ENCODE peak calls at places on chromosomes 6 and 20, in seven cellular contexts. D, M, Q, Z, P, H and A are unnamed samples.

GRCh38 chr6:139722540-139722939 is 348.1 kb upstream of the CITED2 start:
- DNase-seq in Z (no peak), P (no peak), H (no peak), D (no peak), M (no peak), Q (no peak), A (no peak)

GRCh38 chr20:63248835-63249591 is 5.2 kb downstream of the NKAIN4 start:
- DNase-seq in Z (no peak), D (no peak), Q (no peak), M (no peak), P (no peak), H (no peak), A (no peak)

GRCh38 chr6:143283887-143284640 is 166.4 kb downstream of the ADAT2 start:
- DNase-seq in H (no peak), D (no peak), P (no peak), Q (no peak), Z (no peak), M (peak; percentile 59), A (no peak)

GRCh38 chr6:141026504-141026903 is 1106.2 kb upstream of the GJE1 start:
- DNase-seq in Z (no peak), D (no peak), Q (no peak), P (no peak), H (no peak), M (no peak), A (no peak)

GRCh38 chr6:137216106-137216505 is 3.1 kb downstream of the IFNGR1 start:
- DNase-seq in Q (no peak), Z (no peak), M (no peak), P (no peak), H (no peak), D (no peak), A (no peak)

GRCh38 chr6:147063469-147064031 is 140.7 kb upstream of the STXBP5 start:
- DNase-seq in P (no peak), M (peak; percentile 29), H (no peak), Z (no peak), Q (no peak), D (no peak), A (no peak)

GRCh38 chr20:32960849-32961731 is 43.1 kb downstream of the SUN5 start:
- DNase-seq in H (no peak), D (no peak), Z (no peak), M (no peak), P (no peak), Q (no peak), A (no peak)

GRCh38 chr6:47772359-47772758 is 9.5 kb upstream of the OPN5 start:
- DNase-seq in D (no peak), M (no peak), P (no peak), Z (no peak), H (no peak), Q (no peak), A (no peak)

GRCh38 chr20:23782366-23782983 is 31.7 kb upstream of the CST1 start:
- DNase-seq in M (no peak), P (no peak), Q (no peak), D (peak; percentile 5), Z (no peak), H (no peak), A (peak; percentile 83)

GRCh38 chr6:160005861-160006540 is 37.1 kb downstream of the IGF2R start:
- DNase-seq in H (no peak), P (no peak), D (no peak), Q (no peak), Z (no peak), M (no peak), A (no peak)

GRCh38 chr20:5197847-5198650 is 71.2 kb downstream of the CDS2 start:
- DNase-seq in H (no peak), P (no peak), Z (no peak), M (no peak), Q (no peak), D (no peak), A (no peak)

GRCh38 chr6:134870677-134871498 is 79.0 kb downstream of the ALDH8A1 start:
- DNase-seq in Q (no peak), Z (no peak), P (no peak), H (no peak), M (peak; percentile 30), D (no peak), A (no peak)

GRCh38 chr6:137432054-137432545 is 62.1 kb downstream of the OLIG3 start:
- DNase-seq in Z (no peak), M (no peak), D (peak; percentile 2), P (no peak), H (no peak), Q (no peak), A (no peak)

GRCh38 chr6:33860006-33860405 is 56.2 kb upstream of the MLN start:
- DNase-seq in M (no peak), Z (no peak), P (no peak), Q (no peak), H (no peak), D (no peak), A (no peak)

GRCh38 chr20:16434087-16434664 is 139.1 kb downstream of the KIF16B start:
- DNase-seq in P (peak; percentile 40), M (peak; percentile 10), Q (peak; percentile 9), D (peak; percentile 14), Z (peak; percentile 1), H (no peak), A (peak; percentile 96)

GRCh38 chr6:41700577-41701347 is 34.6 kb downstream of the TFEB start:
- DNase-seq in D (no peak), P (no peak), M (no peak), Q (no peak), Z (no peak), H (no peak), A (no peak)

GRCh38 chr6:40999498-41000070 is 39.4 kb downstream of the UNC5CL start:
- DNase-seq in Z (no peak), D (no peak), P (no peak), Q (no peak), H (no peak), M (peak; percentile 22), A (peak; percentile 59)